ENCODE peak calls at places on chromosomes 2 and 18, in seven cellular contexts. One of them, this sample, is unnamed.

GRCh38 chr2:144356402-144356801 is 163.5 kb downstream of the ZEB2 start:
- DNase-seq in progenitor cell of endocrine pancreas: no peak
- DNase-seq in cardiac fibroblast: peak
- DNase-seq in WTC11: no peak
- DNase-seq in choroid plexus epithelial cell: no peak
- DNase-seq in hepatocyte: no peak
- DNase-seq in HFF-Myc: no peak
- DNase-seq in this sample: no peak

GRCh38 chr2:22769497-22769896 is 615.5 kb upstream of the KLHL29 start:
- DNase-seq in HFF-Myc: no peak
- DNase-seq in cardiac fibroblast: no peak
- DNase-seq in progenitor cell of endocrine pancreas: no peak
- DNase-seq in choroid plexus epithelial cell: no peak
- DNase-seq in hepatocyte: no peak
- DNase-seq in WTC11: no peak
- DNase-seq in this sample: no peak

GRCh38 chr2:100242891-100243670 is 79.2 kb downstream of the LONRF2 start:
- DNase-seq in progenitor cell of endocrine pancreas: peak
- DNase-seq in HFF-Myc: no peak
- DNase-seq in WTC11: peak
- DNase-seq in cardiac fibroblast: peak
- DNase-seq in choroid plexus epithelial cell: peak
- DNase-seq in hepatocyte: peak
- DNase-seq in this sample: peak

GRCh38 chr2:150487537-150488429 is at the start of gene RND3:
- DNase-seq in progenitor cell of endocrine pancreas: peak
- DNase-seq in HFF-Myc: peak
- DNase-seq in hepatocyte: peak
- DNase-seq in WTC11: peak
- DNase-seq in cardiac fibroblast: peak
- DNase-seq in choroid plexus epithelial cell: peak
- DNase-seq in this sample: peak

GRCh38 chr2:10307561-10308156 is 5.0 kb downstream of the HPCAL1 start:
- DNase-seq in progenitor cell of endocrine pancreas: no peak
- DNase-seq in cardiac fibroblast: peak
- DNase-seq in HFF-Myc: no peak
- DNase-seq in WTC11: no peak
- DNase-seq in choroid plexus epithelial cell: no peak
- DNase-seq in hepatocyte: no peak
- DNase-seq in this sample: no peak

GRCh38 chr2:172447811-172448493 is 20.6 kb downstream of the ITGA6 start:
- DNase-seq in WTC11: no peak
- DNase-seq in choroid plexus epithelial cell: no peak
- DNase-seq in progenitor cell of endocrine pancreas: no peak
- DNase-seq in cardiac fibroblast: no peak
- DNase-seq in hepatocyte: no peak
- DNase-seq in HFF-Myc: no peak
- DNase-seq in this sample: peak

GRCh38 chr2:50514881-50515280 is 517.1 kb downstream of the NRXN1 start:
- DNase-seq in hepatocyte: no peak
- DNase-seq in WTC11: peak
- DNase-seq in cardiac fibroblast: no peak
- DNase-seq in choroid plexus epithelial cell: peak
- DNase-seq in progenitor cell of endocrine pancreas: no peak
- DNase-seq in HFF-Myc: no peak
- DNase-seq in this sample: peak

GRCh38 chr2:33810046-33810835 is 211.1 kb upstream of the FAM98A start:
- DNase-seq in progenitor cell of endocrine pancreas: no peak
- DNase-seq in choroid plexus epithelial cell: no peak
- DNase-seq in HFF-Myc: peak
- DNase-seq in hepatocyte: peak
- DNase-seq in cardiac fibroblast: no peak
- DNase-seq in WTC11: no peak
- DNase-seq in this sample: peak

GRCh38 chr2:69469784-69470183 is 32.5 kb upstream of the NFU1 start:
- DNase-seq in HFF-Myc: no peak
- DNase-seq in choroid plexus epithelial cell: no peak
- DNase-seq in WTC11: no peak
- DNase-seq in cardiac fibroblast: no peak
- DNase-seq in hepatocyte: no peak
- DNase-seq in progenitor cell of endocrine pancreas: no peak
- DNase-seq in this sample: no peak

GRCh38 chr18:59143441-59143840 is 3.8 kb downstream of the SEC11C start:
- DNase-seq in WTC11: no peak
- DNase-seq in HFF-Myc: no peak
- DNase-seq in choroid plexus epithelial cell: peak
- DNase-seq in hepatocyte: no peak
- DNase-seq in progenitor cell of endocrine pancreas: no peak
- DNase-seq in cardiac fibroblast: no peak
- DNase-seq in this sample: no peak

GRCh38 chr2:146964494-146964893 is 880.3 kb upstream of the ACVR2A start:
- DNase-seq in cardiac fibroblast: no peak
- DNase-seq in progenitor cell of endocrine pancreas: no peak
- DNase-seq in choroid plexus epithelial cell: no peak
- DNase-seq in hepatocyte: no peak
- DNase-seq in WTC11: no peak
- DNase-seq in HFF-Myc: no peak
- DNase-seq in this sample: no peak

GRCh38 chr2:133710613-133711012 is 142.3 kb upstream of the NCKAP5 start:
- DNase-seq in hepatocyte: no peak
- DNase-seq in progenitor cell of endocrine pancreas: no peak
- DNase-seq in cardiac fibroblast: no peak
- DNase-seq in WTC11: no peak
- DNase-seq in choroid plexus epithelial cell: no peak
- DNase-seq in HFF-Myc: no peak
- DNase-seq in this sample: no peak

GRCh38 chr2:39881494-39881893 is 102.4 kb upstream of the THUMPD2 start:
- DNase-seq in WTC11: no peak
- DNase-seq in hepatocyte: no peak
- DNase-seq in progenitor cell of endocrine pancreas: no peak
- DNase-seq in HFF-Myc: no peak
- DNase-seq in choroid plexus epithelial cell: no peak
- DNase-seq in cardiac fibroblast: no peak
- DNase-seq in this sample: no peak

GRCh38 chr2:105712981-105713596 is 31.6 kb upstream of the NCK2 start:
- DNase-seq in cardiac fibroblast: peak
- DNase-seq in WTC11: no peak
- DNase-seq in progenitor cell of endocrine pancreas: no peak
- DNase-seq in HFF-Myc: peak
- DNase-seq in hepatocyte: peak
- DNase-seq in choroid plexus epithelial cell: peak
- DNase-seq in this sample: peak

GRCh38 chr2:203782262-203782976 is 76.0 kb downstream of the CD28 start:
- DNase-seq in progenitor cell of endocrine pancreas: peak
- DNase-seq in choroid plexus epithelial cell: peak
- DNase-seq in cardiac fibroblast: peak
- DNase-seq in WTC11: peak
- DNase-seq in hepatocyte: peak
- DNase-seq in HFF-Myc: peak
- DNase-seq in this sample: peak

GRCh38 chr2:41963661-41964525 is 83.9 kb upstream of the PKDCC start:
- DNase-seq in hepatocyte: peak
- DNase-seq in HFF-Myc: no peak
- DNase-seq in WTC11: peak
- DNase-seq in progenitor cell of endocrine pancreas: peak
- DNase-seq in cardiac fibroblast: peak
- DNase-seq in choroid plexus epithelial cell: peak
- DNase-seq in this sample: no peak

GRCh38 chr2:222842517-222843174 is 18.2 kb upstream of the ACSL3 start:
- DNase-seq in choroid plexus epithelial cell: peak
- DNase-seq in WTC11: no peak
- DNase-seq in HFF-Myc: no peak
- DNase-seq in progenitor cell of endocrine pancreas: no peak
- DNase-seq in hepatocyte: no peak
- DNase-seq in cardiac fibroblast: peak
- DNase-seq in this sample: peak

GRCh38 chr2:32061973-32062861 is 1.1 kb upstream of the SPAST start:
- DNase-seq in cardiac fibroblast: peak
- DNase-seq in hepatocyte: peak
- DNase-seq in HFF-Myc: no peak
- DNase-seq in WTC11: no peak
- DNase-seq in progenitor cell of endocrine pancreas: no peak
- DNase-seq in choroid plexus epithelial cell: peak
- DNase-seq in this sample: peak

GRCh38 chr2:119225084-119225864 is 1.6 kb downstream of the STEAP3 start:
- DNase-seq in hepatocyte: peak
- DNase-seq in cardiac fibroblast: no peak
- DNase-seq in choroid plexus epithelial cell: no peak
- DNase-seq in HFF-Myc: no peak
- DNase-seq in progenitor cell of endocrine pancreas: no peak
- DNase-seq in WTC11: no peak
- DNase-seq in this sample: no peak

GRCh38 chr2:72678036-72678435 is 147.8 kb downstream of the EXOC6B start:
- DNase-seq in progenitor cell of endocrine pancreas: no peak
- DNase-seq in choroid plexus epithelial cell: peak
- DNase-seq in cardiac fibroblast: peak
- DNase-seq in hepatocyte: no peak
- DNase-seq in WTC11: no peak
- DNase-seq in HFF-Myc: no peak
- DNase-seq in this sample: no peak

DNA sequence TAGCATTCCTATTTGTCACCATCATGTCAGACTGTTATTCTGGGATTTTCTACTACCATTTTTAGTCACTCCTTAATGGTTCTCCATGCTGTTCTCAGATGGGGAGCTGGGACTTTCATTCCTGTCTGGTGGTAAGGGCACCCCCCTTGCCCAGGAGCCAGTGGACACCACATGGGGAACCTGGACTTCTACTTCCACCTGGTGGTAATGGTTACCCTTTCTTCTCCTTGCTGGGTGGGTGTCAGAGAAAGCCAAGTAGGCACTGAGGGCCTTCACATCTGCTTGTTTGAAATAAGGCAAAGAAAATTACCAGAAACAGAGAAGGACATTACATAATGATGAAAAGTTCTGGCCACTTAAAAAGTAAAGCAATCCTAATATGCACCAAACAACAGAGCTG is 239.8 kb downstream of the FHOD3 start:
- DNase-seq in choroid plexus epithelial cell: no peak
- DNase-seq in hepatocyte: no peak
- DNase-seq in HFF-Myc: no peak
- DNase-seq in cardiac fibroblast: no peak
- DNase-seq in WTC11: no peak
- DNase-seq in progenitor cell of endocrine pancreas: no peak
- DNase-seq in this sample: no peak
- TF ChIP-seq CTCF in choroid plexus epithelial cell: no peak
- TF ChIP-seq CTCF in hepatocyte: no peak
- TF ChIP-seq CTCF in HFF-Myc: no peak
- TF ChIP-seq CTCF in cardiac fibroblast: no peak
- TF ChIP-seq CTCF in WTC11: no peak
- TF ChIP-seq CTCF in progenitor cell of endocrine pancreas: no peak
- TF ChIP-seq CTCF in this sample: no peak

GRCh38 chr2:8957593-8957992 is 45.9 kb downstream of the MBOAT2 start:
- DNase-seq in WTC11: no peak
- DNase-seq in hepatocyte: no peak
- DNase-seq in HFF-Myc: no peak
- DNase-seq in cardiac fibroblast: no peak
- DNase-seq in choroid plexus epithelial cell: peak
- DNase-seq in progenitor cell of endocrine pancreas: no peak
- DNase-seq in this sample: no peak

GRCh38 chr2:8954990-8955389 is 48.5 kb downstream of the MBOAT2 start:
- DNase-seq in cardiac fibroblast: no peak
- DNase-seq in choroid plexus epithelial cell: no peak
- DNase-seq in progenitor cell of endocrine pancreas: no peak
- DNase-seq in hepatocyte: no peak
- DNase-seq in WTC11: no peak
- DNase-seq in HFF-Myc: no peak
- DNase-seq in this sample: no peak

GRCh38 chr2:8953525-8953924 is 50.0 kb downstream of the MBOAT2 start:
- DNase-seq in choroid plexus epithelial cell: no peak
- DNase-seq in hepatocyte: no peak
- DNase-seq in cardiac fibroblast: no peak
- DNase-seq in progenitor cell of endocrine pancreas: no peak
- DNase-seq in WTC11: no peak
- DNase-seq in HFF-Myc: no peak
- DNase-seq in this sample: no peak

GRCh38 chr2:8956789-8957188 is 46.7 kb downstream of the MBOAT2 start:
- DNase-seq in progenitor cell of endocrine pancreas: no peak
- DNase-seq in HFF-Myc: no peak
- DNase-seq in hepatocyte: no peak
- DNase-seq in cardiac fibroblast: no peak
- DNase-seq in WTC11: no peak
- DNase-seq in choroid plexus epithelial cell: no peak
- DNase-seq in this sample: peak
- TF ChIP-seq CTCF in progenitor cell of endocrine pancreas: no peak
- TF ChIP-seq CTCF in HFF-Myc: peak
- TF ChIP-seq CTCF in hepatocyte: no peak
- TF ChIP-seq CTCF in cardiac fibroblast: peak
- TF ChIP-seq CTCF in WTC11: no peak
- TF ChIP-seq CTCF in choroid plexus epithelial cell: peak
- TF ChIP-seq CTCF in this sample: no peak

GRCh38 chr2:48438266-48438665 is 91.7 kb upstream of the STON1 start:
- DNase-seq in choroid plexus epithelial cell: no peak
- DNase-seq in progenitor cell of endocrine pancreas: no peak
- DNase-seq in WTC11: no peak
- DNase-seq in HFF-Myc: no peak
- DNase-seq in cardiac fibroblast: no peak
- DNase-seq in hepatocyte: no peak
- DNase-seq in this sample: no peak

GRCh38 chr2:48435909-48436308 is 94.0 kb upstream of the STON1 start:
- DNase-seq in hepatocyte: no peak
- DNase-seq in HFF-Myc: no peak
- DNase-seq in progenitor cell of endocrine pancreas: no peak
- DNase-seq in cardiac fibroblast: no peak
- DNase-seq in WTC11: no peak
- DNase-seq in choroid plexus epithelial cell: no peak
- DNase-seq in this sample: no peak

GRCh38 chr2:48434101-48434500 is 95.9 kb upstream of the STON1 start:
- DNase-seq in WTC11: no peak
- DNase-seq in hepatocyte: no peak
- DNase-seq in choroid plexus epithelial cell: no peak
- DNase-seq in cardiac fibroblast: no peak
- DNase-seq in HFF-Myc: no peak
- DNase-seq in progenitor cell of endocrine pancreas: no peak
- DNase-seq in this sample: no peak

GRCh38 chr2:48430528-48430927 is 99.4 kb upstream of the STON1 start:
- DNase-seq in cardiac fibroblast: no peak
- DNase-seq in progenitor cell of endocrine pancreas: no peak
- DNase-seq in HFF-Myc: no peak
- DNase-seq in choroid plexus epithelial cell: no peak
- DNase-seq in WTC11: no peak
- DNase-seq in hepatocyte: no peak
- DNase-seq in this sample: no peak

DNA sequence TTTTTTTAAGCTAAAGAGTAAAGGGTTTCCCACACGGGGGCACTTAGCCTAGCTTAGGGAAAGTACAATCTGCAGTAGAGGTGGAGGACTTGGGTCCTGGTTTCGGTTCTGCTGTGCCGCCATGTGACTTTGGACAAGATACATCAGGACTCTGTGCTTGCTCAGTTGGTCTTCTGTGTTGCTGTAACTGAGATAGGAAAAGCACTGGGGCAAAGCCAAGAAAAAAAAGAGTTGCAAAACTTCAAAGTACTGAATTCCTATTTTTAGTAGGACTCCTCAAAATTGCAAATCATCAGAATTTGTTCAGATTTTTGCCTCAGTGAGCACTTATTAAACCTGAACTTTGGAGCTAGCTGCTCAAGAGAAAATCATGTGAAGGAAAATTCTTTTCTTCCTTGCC is 96.3 kb upstream of the STON1 start:
- DNase-seq in hepatocyte: no peak
- DNase-seq in cardiac fibroblast: peak
- DNase-seq in WTC11: no peak
- DNase-seq in progenitor cell of endocrine pancreas: no peak
- DNase-seq in choroid plexus epithelial cell: peak
- DNase-seq in HFF-Myc: no peak
- DNase-seq in this sample: no peak
- TF ChIP-seq CTCF in hepatocyte: no peak
- TF ChIP-seq CTCF in cardiac fibroblast: no peak
- TF ChIP-seq CTCF in WTC11: no peak
- TF ChIP-seq CTCF in progenitor cell of endocrine pancreas: no peak
- TF ChIP-seq CTCF in choroid plexus epithelial cell: peak
- TF ChIP-seq CTCF in HFF-Myc: no peak
- TF ChIP-seq CTCF in this sample: no peak

GRCh38 chr2:200308421-200309295 is 2.2 kb downstream of the SPATS2L start:
- DNase-seq in WTC11: no peak
- DNase-seq in choroid plexus epithelial cell: peak
- DNase-seq in HFF-Myc: peak
- DNase-seq in progenitor cell of endocrine pancreas: no peak
- DNase-seq in hepatocyte: peak
- DNase-seq in cardiac fibroblast: no peak
- DNase-seq in this sample: peak
- TF ChIP-seq CTCF in WTC11: no peak
- TF ChIP-seq CTCF in choroid plexus epithelial cell: peak
- TF ChIP-seq CTCF in HFF-Myc: peak
- TF ChIP-seq CTCF in progenitor cell of endocrine pancreas: no peak
- TF ChIP-seq CTCF in hepatocyte: peak
- TF ChIP-seq CTCF in cardiac fibroblast: no peak
- TF ChIP-seq CTCF in this sample: no peak

This sample was measured in MCF 10A.